ENCODE peak calls at places on chromosomes 7 and 10, in five cellular contexts. W is KBM-7, Y is hippocampal formation, S is colonic mucosa, F is Caki2. Q is an unnamed sample.

GRCh38 chr10:125213541-125214282 is 53.3 kb upstream of the CTBP2 start:
- DNase-seq in W (no peak), Y (peak; percentile 4), S (no peak), F (no peak), Q (no peak)

GRCh38 chr10:42864575-42864974 is 82.0 kb downstream of the BMS1 start:
- DNase-seq in W (peak; percentile 76), Y (no peak), S (no peak), F (peak; percentile 26), Q (no peak)

GRCh38 chr7:30605832-30606231 is 11.2 kb downstream of the GARS1 start:
- DNase-seq in W (no peak), Y (no peak), S (no peak), F (no peak), Q (no peak)

GRCh38 chr7:150755473-150756099 is 18.4 kb downstream of the GIMAP5 start:
- DNase-seq in W (peak; percentile 71), Y (no peak), S (no peak), F (no peak), Q (no peak)

GRCh38 chr10:23556727-23557440 is 118.0 kb downstream of the OTUD1 start:
- DNase-seq in W (no peak), Y (no peak), S (no peak), F (no peak), Q (no peak)

GRCh38 chr7:52270301-52270700 is 765.1 kb upstream of the POM121L12 start:
- DNase-seq in W (no peak), Y (no peak), S (no peak), F (no peak), Q (no peak)

GRCh38 chr7:102125127-102125561 is 161.5 kb upstream of the SH2B2 start:
- DNase-seq in W (no peak), Y (no peak), S (no peak), F (peak; percentile 97), Q (no peak)

GRCh38 chr10:102802920-102803534 is 34.2 kb downstream of the CYP17A1 start:
- DNase-seq in W (no peak), Y (no peak), S (no peak), F (peak; percentile 35), Q (no peak)

Q was measured in left lobe of liver.